ENCODE peak calls at places on chromosomes 7 and 10, in seven cellular contexts. K, O, P, M, Y, F and H are unnamed samples.

GRCh38 chr7:142152076-142152475 is 40.6 kb downstream of the MGAM2 start:
- DNase-seq in Y (no peak), O (no peak), F (no peak), K (peak), P (no peak), M (no peak), H (no peak)

GRCh38 chr7:96508371-96508770 is 186.5 kb upstream of the SLC25A13 start:
- DNase-seq in Y (no peak), F (peak), M (no peak), O (no peak), P (no peak), K (no peak), H (no peak)

GRCh38 chr10:490256-490655 is 199.2 kb downstream of the DIP2C start:
- DNase-seq in P (no peak), K (no peak), M (no peak), O (no peak), F (no peak), Y (no peak), H (no peak)

GRCh38 chr10:60003709-60004191 is 97.4 kb upstream of the CCDC6 start:
- DNase-seq in Y (no peak), K (no peak), O (no peak), M (no peak), F (no peak), P (no peak), H (no peak)

GRCh38 chr10:91798736-91799579 is 732 bp downstream of the TNKS2 start:
- DNase-seq in K (peak), M (peak), O (peak), F (peak), Y (peak), P (no peak), H (peak)

GRCh38 chr7:46752881-46753366 is 829.0 kb downstream of the TNS3 start:
- DNase-seq in K (no peak), M (peak), Y (no peak), O (no peak), F (peak), P (no peak), H (peak)

GRCh38 chr7:25835191-25835590 is 316.8 kb upstream of the NFE2L3 start:
- DNase-seq in Y (no peak), M (peak), P (no peak), K (no peak), O (peak), F (peak), H (peak)

GRCh38 chr10:22333167-22333566 is 12.1 kb upstream of the SPAG6 start:
- DNase-seq in F (no peak), O (no peak), P (no peak), Y (peak), K (no peak), M (no peak), H (no peak)

GRCh38 chr7:154794147-154794780 is 208.7 kb downstream of the PAXIP1 start:
- DNase-seq in P (no peak), K (no peak), F (peak), M (peak), O (no peak), Y (peak), H (no peak)

GRCh38 chr10:67110286-67110685 is 184.4 kb downstream of the LRRTM3 start:
- DNase-seq in F (no peak), P (no peak), K (no peak), M (no peak), Y (no peak), O (no peak), H (no peak)

GRCh38 chr10:110868981-110869380 is 2.7 kb upstream of the PDCD4 start:
- DNase-seq in K (no peak), P (no peak), Y (no peak), F (no peak), M (no peak), O (no peak), H (no peak)